ENCODE peak calls at places on chromosomes 4 and X, in four cellular contexts. D is A549, B is WTC11, O is HepG2. T is an unnamed sample.

GRCh38 chr4:43456383-43456782 is 563.9 kb downstream of the GRXCR1 start:
- DNase-seq in D (no peak), B (no peak), O (no peak), T (no peak)

GRCh38 chr4:153211986-153212720 is 7.9 kb downstream of the TRIM2 start:
- DNase-seq in D (no peak), B (no peak), O (no peak), T (no peak)

GRCh38 chr4:57137261-57137660 is 27.1 kb upstream of the IGFBP7 start:
- DNase-seq in D (no peak), B (no peak), O (no peak), T (no peak)

GRCh38 chr4:140066031-140066930 is 87.7 kb downstream of the MAML3 start:
- DNase-seq in D (no peak), B (no peak), O (no peak), T (no peak)

GRCh38 chr4:76803522-76803921 is 94.4 kb downstream of the SOWAHB start:
- DNase-seq in D (peak), B (no peak), O (no peak), T (peak)

GRCh38 chr4:70855464-70855863 is 15.8 kb upstream of the GRSF1 start:
- DNase-seq in D (no peak), B (no peak), O (no peak), T (peak)

GRCh38 chr4:52091811-52092210 is 40.7 kb downstream of the SPATA18 start:
- DNase-seq in D (no peak), B (no peak), O (peak), T (no peak)

GRCh38 chr4:77734928-77735327 is 84.2 kb downstream of the CNOT6L start:
- DNase-seq in D (no peak), B (no peak), O (peak), T (peak)

GRCh38 chrX:152575331-152575730 is 62.4 kb upstream of the GABRQ start:
- DNase-seq in D (no peak), B (no peak), O (no peak), T (no peak)

GRCh38 chrX:30060718-30061117 is 154.6 kb upstream of the MAGEB2 start:
- DNase-seq in D (peak), B (peak), O (no peak), T (no peak)

GRCh38 chrX:54747713-54748393 is 50.2 kb downstream of the ITIH6 start:
- DNase-seq in D (no peak), B (no peak), O (no peak), T (no peak)

GRCh38 chr4:185811509-185812364 is at the start of gene SORBS2:
- DNase-seq in D (no peak), B (no peak), O (peak), T (no peak)

GRCh38 chr4:111283066-111283677 is 660.3 kb upstream of the PITX2 start:
- DNase-seq in D (peak), B (peak), O (peak), T (peak)

GRCh38 chr4:77434299-77435092 is 171.1 kb upstream of the CXCL13 start:
- DNase-seq in D (no peak), B (no peak), O (no peak), T (no peak)

GRCh38 chrX:136541294-136541693 is 9.3 kb downstream of the VGLL1 start:
- DNase-seq in D (no peak), B (no peak), O (no peak), T (no peak)

GRCh38 chr4:128524311-128524710 is 236.7 kb upstream of the PGRMC2 start:
- DNase-seq in D (peak), B (no peak), O (no peak), T (no peak)

GRCh38 chr4:48902266-48902665 is 4.3 kb downstream of the OCIAD2 start:
- DNase-seq in D (peak), B (no peak), O (no peak), T (no peak)

GRCh38 chr4:56863441-56864129 is 42.1 kb upstream of the SPINK2 start:
- DNase-seq in D (no peak), B (no peak), O (no peak), T (no peak)

GRCh38 chrX:150569155-150569477 is 695 bp downstream of the MTM1 start:
- DNase-seq in D (no peak), B (no peak), O (no peak), T (peak)

GRCh38 chrX:110055616-110056015 is 52.7 kb downstream of the TMEM164 start:
- DNase-seq in D (no peak), B (no peak), O (no peak), T (no peak)

GRCh38 chr4:5863461-5864113 is 29.3 kb downstream of the CRMP1 start:
- DNase-seq in D (peak), B (no peak), O (no peak), T (no peak)

GRCh38 chr4:67522851-67523671 is 22.2 kb downstream of the CENPC start:
- DNase-seq in D (no peak), B (no peak), O (no peak), T (peak)

GRCh38 chr4:159355456-159355855 is 252.6 kb downstream of the RAPGEF2 start:
- DNase-seq in D (no peak), B (no peak), O (no peak), T (no peak)

GRCh38 chrX:1242901-1243402 is 25.7 kb upstream of the CSF2RA start:
- DNase-seq in D (peak), B (no peak), O (no peak), T (no peak)

GRCh38 chr4:42501624-42502401 is 104.5 kb downstream of the SHISA3 start:
- DNase-seq in D (no peak), B (no peak), O (no peak), T (no peak)

GRCh38 chr4:184295206-184295605 is 77.5 kb upstream of the ENPP6 start:
- DNase-seq in D (no peak), B (no peak), O (no peak), T (no peak)

GRCh38 chr4:132860976-132861375 is 288.1 kb upstream of the PCDH10 start:
- DNase-seq in D (no peak), B (no peak), O (no peak), T (no peak)

GRCh38 chr4:17400696-17401095 is 111.2 kb downstream of the QDPR start:
- DNase-seq in D (no peak), B (no peak), O (no peak), T (no peak)

GRCh38 chr4:77636902-77637301 is 31.3 kb downstream of the CXCL13 start:
- DNase-seq in D (peak), B (no peak), O (peak), T (no peak)

GRCh38 chr4:3713817-3714641 is 52.2 kb upstream of the ADRA2C start:
- DNase-seq in D (no peak), B (no peak), O (no peak), T (no peak)

GRCh38 chr4:136400829-136401228 is 1131.5 kb downstream of the PCDH18 start:
- DNase-seq in D (no peak), B (no peak), O (peak), T (no peak)

GRCh38 chrX:40108084-40108958 is 10.6 kb upstream of the BCOR start:
- DNase-seq in D (peak), B (peak), O (peak), T (no peak)

GRCh38 chrX:133674726-133675470 is 259.6 kb upstream of the GPC4 start:
- DNase-seq in D (no peak), B (no peak), O (peak), T (no peak)

GRCh38 chrX:427812-428725 is 41.4 kb upstream of the PPP2R3B start:
- DNase-seq in D (peak), B (peak), O (peak), T (peak)

GRCh38 chrX:16638533-16638932 is 11.4 kb upstream of the S100G start:
- DNase-seq in D (no peak), B (no peak), O (no peak), T (no peak)

GRCh38 chrX:16640823-16641222 is 9.1 kb upstream of the S100G start:
- DNase-seq in D (no peak), B (no peak), O (no peak), T (no peak)

GRCh38 chrX:16646366-16647168 is 3.4 kb upstream of the S100G start:
- DNase-seq in D (no peak), B (no peak), O (peak), T (no peak)

GRCh38 chrX:16639966-16640365 is 10.0 kb upstream of the S100G start:
- DNase-seq in D (no peak), B (no peak), O (no peak), T (peak)

GRCh38 chrX:16643160-16643559 is 6.8 kb upstream of the S100G start:
- DNase-seq in D (no peak), B (no peak), O (no peak), T (no peak)
- TF ChIP-seq HMGXB4 in D (no peak), B (no peak), O (no peak), T (no peak)

GRCh38 chrX:3257471-3257870 is 89.0 kb downstream of the MXRA5 start:
- DNase-seq in D (no peak), B (no peak), O (no peak), T (no peak)
- TF ChIP-seq HMGXB4 in D (no peak), B (no peak), O (no peak), T (no peak)

GRCh38 chrX:2723316-2723879 is 28.4 kb upstream of the XG start:
- DNase-seq in D (no peak), B (no peak), O (no peak), T (no peak)
- TF ChIP-seq HMGXB4 in D (no peak), B (no peak), O (no peak), T (no peak)

GRCh38 chr4:1207157-1207470 is 34.7 kb upstream of the SPON2 start:
- DNase-seq in D (no peak), B (peak), O (no peak), T (no peak)

GRCh38 chr4:1206299-1207156 is 34.1 kb upstream of the SPON2 start:
- DNase-seq in D (no peak), B (peak), O (no peak), T (no peak)

GRCh38 chr4:1208266-1208961 is 36.0 kb upstream of the SPON2 start:
- DNase-seq in D (no peak), B (no peak), O (no peak), T (no peak)

GRCh38 chr4:1208970-1209704 is 36.8 kb upstream of the SPON2 start:
- DNase-seq in D (no peak), B (no peak), O (no peak), T (no peak)

DNA sequence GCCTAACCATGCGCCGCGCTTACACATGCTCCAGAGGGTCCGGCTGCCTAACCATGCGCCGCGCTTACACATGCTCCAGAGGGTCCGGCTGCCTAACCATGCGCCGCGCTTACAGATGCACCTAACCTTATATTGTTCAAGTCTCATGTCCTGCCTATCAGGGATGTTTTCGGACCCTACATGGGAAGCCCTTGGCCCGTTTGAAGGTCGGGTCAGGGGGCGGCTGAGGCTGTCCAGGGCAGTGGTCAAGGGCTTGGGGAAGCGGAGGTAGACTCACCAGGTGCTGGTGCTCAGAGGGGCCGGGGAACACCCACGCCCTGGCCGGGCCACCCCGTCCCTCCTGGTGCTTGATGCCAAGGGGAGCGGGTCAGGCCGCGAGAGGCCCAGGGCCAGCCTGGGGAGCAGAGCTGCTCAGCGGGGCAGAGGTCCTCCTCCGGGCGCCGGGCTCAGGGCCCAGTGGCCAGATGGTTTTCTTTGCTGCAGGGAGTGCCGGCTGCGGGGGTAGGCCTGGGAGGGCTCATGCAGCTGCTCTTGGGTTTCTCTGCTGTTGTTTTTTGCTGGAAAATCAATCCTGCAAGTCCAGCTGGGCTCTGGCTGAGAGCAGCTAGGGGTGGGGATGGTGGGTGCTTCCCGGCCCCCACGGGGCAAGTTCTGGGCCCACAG is 35.4 kb upstream of the SPON2 start:
- DNase-seq in D (no peak), B (peak), O (no peak), T (no peak)
- TF ChIP-seq HMGXB4 in D (no peak), B (no peak), O (no peak), T (no peak)

GRCh38 chr4:151207186-151207585 is 69.8 kb upstream of the PRSS48 start:
- DNase-seq in D (no peak), B (no peak), O (peak), T (no peak)

GRCh38 chr4:151205722-151206121 is 71.2 kb upstream of the PRSS48 start:
- DNase-seq in D (no peak), B (no peak), O (no peak), T (no peak)

GRCh38 chr4:151206241-151207005 is 70.5 kb upstream of the PRSS48 start:
- DNase-seq in D (no peak), B (no peak), O (no peak), T (no peak)

GRCh38 chr4:151202851-151203455 is 74.0 kb upstream of the PRSS48 start:
- DNase-seq in D (no peak), B (no peak), O (no peak), T (no peak)

GRCh38 chr4:151204925-151205524 is 71.9 kb upstream of the PRSS48 start:
- DNase-seq in D (peak), B (no peak), O (peak), T (no peak)
- TF ChIP-seq HMGXB4 in D (no peak), B (no peak), O (peak), T (no peak)

T was measured in K562.